ENCODE peak calls at places on chromosomes 1 and 21, in seven cellular contexts. N is stimulated activated CD4-positive, alpha-beta T cell treated with anti-CD3 and anti-CD28 coated beads, Interleukin-2, amount 100 ng/mL, for 24 hours; X is cardiac fibroblast; O is activated CD4-positive, alpha-beta T cell treated with anti-CD3 and anti-CD28 coated beads for 48 hours; L is GM13976; T is stimulated activated effector memory CD8-positive, alpha-beta T cell treated with anti-CD3 and anti-CD28 coated beads, Interleukin-12 subunit alpha, Interleukin-12 subunit beta, amount 100 ng/mL, for 72 hours; H is hippocampal formation. M is an unnamed sample.

GRCh38 chr1:33295450-33296081 is 25.3 kb downstream of the A3GALT2 start:
- DNase-seq in N (peak), T (peak), O (peak), H (peak), X (peak), L (peak), M (peak)

GRCh38 chr1:99731384-99731783 is 35.1 kb downstream of the FRRS1 start:
- DNase-seq in X (peak), N (no peak), H (no peak), L (no peak), T (no peak), O (no peak), M (no peak)

GRCh38 chr1:215156232-215156631 is 73.7 kb downstream of the KCNK2 start:
- DNase-seq in O (no peak), L (no peak), N (no peak), T (no peak), H (no peak), X (peak), M (no peak)

GRCh38 chr1:68116643-68117235 is 66.3 kb upstream of the DIRAS3 start:
- DNase-seq in O (peak), T (peak), X (peak), H (peak), L (peak), N (peak), M (no peak)

GRCh38 chr21:44951186-44951915 is 11.5 kb downstream of the SLX9 start:
- DNase-seq in X (no peak), O (no peak), N (no peak), L (no peak), H (no peak), T (no peak), M (no peak)

GRCh38 chr1:98749152-98749756 is 87.7 kb downstream of the SNX7 start:
- DNase-seq in N (no peak), L (no peak), X (peak), O (no peak), T (no peak), H (peak), M (no peak)

GRCh38 chr1:151221616-151222015 is 23.3 kb downstream of the PIP5K1A start:
- DNase-seq in H (no peak), T (no peak), L (no peak), X (peak), O (no peak), N (no peak), M (no peak)

GRCh38 chr1:29519108-29519507 is 282.8 kb downstream of the PTPRU start:
- DNase-seq in N (no peak), O (no peak), X (no peak), L (no peak), T (peak), H (no peak), M (peak)

GRCh38 chr1:230853736-230854135 is 14.6 kb downstream of the C1orf198 start:
- DNase-seq in L (no peak), O (no peak), T (no peak), N (no peak), H (no peak), X (no peak), M (no peak)

GRCh38 chr1:24222008-24222407 is 34.9 kb upstream of the IFNLR1 start:
- DNase-seq in O (no peak), L (no peak), N (no peak), H (no peak), T (no peak), X (no peak), M (no peak)

GRCh38 chr1:1080122-1080753 is 6.1 kb upstream of the RNF223 start:
- DNase-seq in N (no peak), T (no peak), O (peak), H (no peak), X (peak), L (peak), M (peak)

GRCh38 chr1:15436881-15437449 is 1.3 kb upstream of the CTRC start:
- DNase-seq in N (no peak), X (no peak), H (no peak), T (no peak), L (no peak), O (no peak), M (no peak)

GRCh38 chr1:234848972-234849641 is 239.1 kb upstream of the IRF2BP2 start:
- DNase-seq in X (peak), N (no peak), O (no peak), T (no peak), L (no peak), H (peak), M (no peak)

GRCh38 chr1:53947172-53947835 is 1.2 kb downstream of the LRRC42 start:
- DNase-seq in O (no peak), H (no peak), X (no peak), N (no peak), L (no peak), T (no peak), M (no peak)

GRCh38 chr1:236142358-236143103 is at the start of gene GPR137B:
- DNase-seq in H (peak), X (peak), N (peak), O (peak), L (peak), T (peak), M (no peak)

GRCh38 chr1:181135815-181136737 is 47.6 kb downstream of the IER5 start:
- DNase-seq in O (no peak), X (peak), T (no peak), H (peak), N (no peak), L (no peak), M (no peak)

GRCh38 chr21:41361786-41362604 is at the start of gene MX2:
- DNase-seq in H (no peak), X (peak), O (peak), N (peak), T (peak), L (peak), M (no peak)

GRCh38 chr1:46401964-46402626 is 8.0 kb downstream of the FAAH start:
- DNase-seq in N (no peak), X (peak), H (peak), L (no peak), O (no peak), T (no peak), M (no peak)

GRCh38 chr1:92538413-92539061 is 51.8 kb upstream of the GFI1 start:
- DNase-seq in O (peak), H (no peak), T (peak), L (peak), N (peak), X (peak), M (no peak)

GRCh38 chr1:215599418-215599817 is 32.3 kb downstream of the KCTD3 start:
- DNase-seq in L (no peak), H (no peak), X (peak), N (no peak), T (no peak), O (no peak), M (no peak)

GRCh38 chr21:32515869-32516268 is 69.5 kb downstream of the TCP10L start:
- DNase-seq in N (no peak), T (no peak), H (no peak), O (no peak), X (peak), L (no peak), M (no peak)

GRCh38 chr21:46052703-46053651 is 44.9 kb upstream of the COL6A2 start:
- DNase-seq in T (peak), N (peak), O (peak), H (no peak), L (no peak), X (peak), M (peak)

GRCh38 chr1:26021647-26022403 is at the start of gene EXTL1:
- DNase-seq in L (no peak), X (no peak), N (no peak), O (no peak), T (no peak), H (peak), M (no peak)

GRCh38 chr1:108692724-108693655 is 880 bp downstream of the PRPF38B start:
- DNase-seq in L (peak), N (peak), X (peak), O (peak), H (peak), T (peak), M (peak)

GRCh38 chr21:41605178-41605933 is 97.4 kb upstream of the TMPRSS2 start:
- DNase-seq in L (no peak), O (no peak), H (no peak), T (no peak), N (no peak), X (no peak), M (no peak)

GRCh38 chr1:26730695-26731094 is 34.9 kb downstream of the ARID1A start:
- DNase-seq in H (no peak), X (peak), O (no peak), L (no peak), N (no peak), T (no peak), M (no peak)

GRCh38 chr1:227942021-227942715 is 5.6 kb downstream of the WNT9A start:
- DNase-seq in X (no peak), T (no peak), N (no peak), O (peak), H (no peak), L (no peak), M (no peak)

GRCh38 chr1:44293761-44294315 is 61.2 kb downstream of the ERI3 start:
- DNase-seq in T (no peak), O (no peak), H (no peak), L (no peak), N (no peak), X (no peak), M (no peak)

GRCh38 chr1:242411906-242412305 is 112.6 kb downstream of the PLD5 start:
- DNase-seq in N (no peak), T (no peak), H (no peak), L (no peak), O (no peak), X (no peak), M (no peak)

GRCh38 chr1:116990612-116991151 is 10.9 kb upstream of the CD101 start:
- DNase-seq in O (no peak), T (no peak), L (no peak), N (no peak), H (no peak), X (peak), M (peak)

GRCh38 chr1:153805042-153805745 is 30.0 kb downstream of the SLC27A3 start:
- DNase-seq in N (peak), T (peak), L (peak), O (peak), X (peak), H (no peak), M (peak)

GRCh38 chr1:172351761-172352161 is 68.7 kb upstream of the C1orf105 start:
- DNase-seq in O (no peak), L (no peak), N (no peak), X (peak), H (no peak), T (no peak), M (no peak)

M was measured in ascending aorta.